ENCODE peak calls at places on chromosome 3, in eight cellular contexts. K is right atrium auricular region, V is GM12865, L is cardiac muscle cell, E is endothelial cell of umbilical vein, D is OCI-LY7, P is A549, U is mucosa of descending colon. Z is an unnamed sample.

GRCh38 chr3:16357191-16357590 is 92.2 kb downstream of the OXNAD1 start:
- DNase-seq in K (no peak), V (no peak), L (no peak), E (no peak), D (no peak), P (no peak), U (no peak), Z (no peak)

GRCh38 chr3:64103131-64103530 is 79.8 kb upstream of the PSMD6 start:
- DNase-seq in K (no peak), V (no peak), L (no peak), E (no peak), D (no peak), P (no peak), U (no peak), Z (no peak)

GRCh38 chr3:177810162-177810623 is 612.9 kb upstream of the TBL1XR1 start:
- DNase-seq in K (no peak), V (no peak), L (no peak), E (peak; percentile 82), D (no peak), P (peak; percentile 40), U (no peak), Z (no peak)

GRCh38 chr3:46960801-46961200 is 15.7 kb downstream of the CCDC12 start:
- DNase-seq in K (no peak), V (no peak), L (no peak), E (no peak), D (no peak), P (no peak), U (no peak), Z (no peak)

GRCh38 chr3:135992072-135992471 is 26.5 kb downstream of the PPP2R3A start:
- DNase-seq in K (no peak), V (no peak), L (no peak), E (peak; percentile 90), D (no peak), P (no peak), U (no peak), Z (no peak)

GRCh38 chr3:22947741-22948140 is 255.4 kb upstream of the UBE2E2 start:
- DNase-seq in K (no peak), V (no peak), L (no peak), E (no peak), D (no peak), P (no peak), U (no peak), Z (no peak)

GRCh38 chr3:123602325-123602724 is 17.5 kb upstream of the HACD2 start:
- DNase-seq in K (no peak), V (no peak), L (no peak), E (peak; percentile 83), D (no peak), P (peak; percentile 70), U (no peak), Z (no peak)

GRCh38 chr3:168088106-168088722 is 7.5 kb downstream of the GOLIM4 start:
- DNase-seq in K (no peak), V (peak; percentile 76), L (peak; percentile 18), E (no peak), D (peak; percentile 78), P (peak; percentile 3), U (peak; percentile 51), Z (peak; percentile 35)

GRCh38 chr3:64141476-64141875 is 83.8 kb downstream of the PRICKLE2 start:
- DNase-seq in K (no peak), V (no peak), L (no peak), E (no peak), D (no peak), P (no peak), U (no peak), Z (no peak)

GRCh38 chr3:11053926-11054503 is 61.5 kb downstream of the SLC6A1 start:
- DNase-seq in K (no peak), V (no peak), L (no peak), E (no peak), D (no peak), P (no peak), U (no peak), Z (no peak)

GRCh38 chr3:177452487-177452886 is 255.2 kb upstream of the TBL1XR1 start:
- DNase-seq in K (no peak), V (no peak), L (no peak), E (peak; percentile 75), D (no peak), P (no peak), U (no peak), Z (no peak)

GRCh38 chr3:113695818-113696645 is at the start of gene USF3:
- DNase-seq in K (no peak), V (peak; percentile 90), L (peak; percentile 77), E (peak; percentile 56), D (peak; percentile 87), P (peak; percentile 79), U (peak; percentile 82), Z (peak; percentile 39)

GRCh38 chr3:192916455-192917257 is 1.0 kb downstream of the MB21D2 start:
- DNase-seq in K (peak; percentile 87), V (peak; percentile 90), L (peak; percentile 78), E (peak; percentile 73), D (no peak), P (peak; percentile 35), U (peak; percentile 72), Z (no peak)

GRCh38 chr3:170331143-170331542 is 26.4 kb upstream of the SKIL start:
- DNase-seq in K (peak; percentile 55), V (no peak), L (no peak), E (peak; percentile 93), D (no peak), P (no peak), U (peak; percentile 90), Z (no peak)

GRCh38 chr3:196357905-196358304 is 19.7 kb upstream of the TM4SF19 start:
- DNase-seq in K (no peak), V (no peak), L (no peak), E (no peak), D (no peak), P (no peak), U (no peak), Z (no peak)

GRCh38 chr3:28916713-28917499 is 364.0 kb upstream of the RBMS3 start:
- DNase-seq in K (peak; percentile 83), V (peak; percentile 84), L (peak; percentile 62), E (peak; percentile 96), D (peak; percentile 2), P (no peak), U (peak; percentile 35), Z (peak; percentile 60)

GRCh38 chr3:126438746-126439145 is 36.9 kb downstream of the ZXDC start:
- DNase-seq in K (peak; percentile 54), V (no peak), L (no peak), E (no peak), D (no peak), P (no peak), U (no peak), Z (no peak)

GRCh38 chr3:187519428-187519890 is 150.7 kb downstream of the SST start:
- DNase-seq in K (no peak), V (no peak), L (no peak), E (no peak), D (no peak), P (no peak), U (no peak), Z (no peak)

GRCh38 chr3:182910939-182911781 is 69.2 kb downstream of the DCUN1D1 start:
- DNase-seq in K (no peak), V (no peak), L (no peak), E (no peak), D (no peak), P (no peak), U (no peak), Z (no peak)

GRCh38 chr3:107796786-107797185 is 274.0 kb downstream of the BBX start:
- DNase-seq in K (no peak), V (no peak), L (no peak), E (peak; percentile 28), D (no peak), P (no peak), U (no peak), Z (no peak)

GRCh38 chr3:27166888-27167287 is 202.3 kb downstream of the NEK10 start:
- DNase-seq in K (no peak), V (no peak), L (no peak), E (no peak), D (no peak), P (no peak), U (no peak), Z (no peak)

DNA sequence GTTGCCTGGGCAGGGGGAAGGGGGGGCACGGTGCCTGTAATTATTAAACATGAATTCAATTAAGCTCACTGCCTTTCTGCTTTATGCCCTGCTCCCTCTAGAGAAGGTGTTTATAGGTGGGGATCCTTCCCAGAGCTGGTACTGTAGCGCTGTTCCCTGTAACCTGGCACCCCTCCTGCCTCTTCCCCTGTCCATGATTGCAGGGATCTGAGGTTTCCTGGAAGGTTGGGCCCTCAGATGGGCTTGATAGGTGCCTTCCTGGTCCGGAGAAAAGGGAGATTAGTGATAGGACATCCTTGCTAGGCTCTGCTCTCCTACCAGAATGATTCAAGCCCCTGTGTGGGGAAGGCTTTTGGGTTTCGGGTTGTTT is 2.1 kb upstream of the FAM131A start:
- DNase-seq in K (no peak), V (no peak), L (no peak), E (peak; percentile 4), D (no peak), P (peak; percentile 15), U (no peak), Z (no peak)
- H3K4me3 ChIP-seq in K (no peak overlapping the region), V (no peak overlapping the region), L (peak overlapping the region; percentile 66), E (no peak overlapping the region), D (peak overlapping the region; percentile 64), P (no peak overlapping the region), U (no peak overlapping the region), Z (peak overlapping the region; percentile 62)

DNA sequence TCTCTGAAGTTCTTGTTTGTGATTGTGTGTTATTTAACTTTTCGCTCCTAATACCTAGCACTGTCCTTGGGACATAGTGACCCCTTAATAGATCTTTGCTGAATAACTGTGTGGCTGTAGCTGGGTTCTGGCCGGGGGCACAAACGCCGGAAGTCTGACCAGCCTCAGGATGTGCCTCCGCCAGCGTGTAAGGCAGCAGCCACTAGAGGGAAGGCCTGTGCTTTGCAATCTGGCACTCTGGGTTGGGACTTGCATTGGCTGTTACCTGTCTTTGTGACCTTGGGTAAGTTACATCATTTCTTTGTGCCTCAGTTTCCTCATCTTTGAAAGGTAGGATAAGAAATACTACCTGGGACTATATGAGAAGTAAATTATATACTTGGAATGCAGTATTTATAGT is 158.7 kb downstream of the GHSR start:
- DNase-seq in K (peak; percentile 64), V (no peak), L (peak; percentile 31), E (peak; percentile 57), D (no peak), P (no peak), U (peak; percentile 36), Z (no peak)
- TF ChIP-seq CTCF in K (peak; percentile 73), V (no peak), L (peak; percentile 24), E (peak; percentile 42), D (peak; percentile 34), P (no peak), U (no peak), Z (peak; percentile 31)

GRCh38 chr3:5056005-5056391 is 66.1 kb upstream of the ARL8B start:
- DNase-seq in K (no peak), V (no peak), L (no peak), E (no peak), D (no peak), P (no peak), U (no peak), Z (no peak)
- H3K4me3 ChIP-seq in K (no peak overlapping the region), V (no peak overlapping the region), L (no peak overlapping the region), E (no peak overlapping the region), D (no peak overlapping the region), P (no peak overlapping the region), U (no peak overlapping the region), Z (no peak overlapping the region)

DNA sequence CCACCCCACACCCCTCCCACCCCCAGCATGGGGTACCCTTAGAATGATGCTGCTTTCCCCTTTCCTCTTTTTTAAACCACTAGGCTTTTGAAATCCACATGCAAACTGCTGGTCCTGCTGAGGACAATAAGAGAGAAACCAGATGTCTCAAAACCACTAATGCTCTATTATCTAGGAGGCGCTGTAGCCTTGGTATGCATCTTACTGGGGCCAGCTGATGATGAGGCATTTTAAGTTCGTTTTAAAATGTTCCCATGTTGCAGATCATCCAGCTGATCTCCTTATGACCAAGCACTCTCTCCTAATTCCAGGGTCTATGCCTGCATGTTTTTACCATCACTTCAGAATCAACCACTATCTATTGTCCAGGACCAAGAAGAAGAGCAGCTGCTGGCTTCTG is 1.3 kb downstream of the NME9 start:
- DNase-seq in K (no peak), V (no peak), L (peak; percentile 34), E (no peak), D (peak; percentile 30), P (no peak), U (no peak), Z (no peak)
- TF ChIP-seq CTCF in K (no peak), V (no peak), L (peak; percentile 37), E (no peak), D (peak; percentile 56), P (peak; percentile 19), U (no peak), Z (peak; percentile 32)